ENCODE peak calls at places on chromosomes 4 and X, in seven cellular contexts. G, Q, H, I, Z, T and D are unnamed samples.

GRCh38 chr4:42655248-42655647 is 1.7 kb downstream of the ATP8A1 start:
- DNase-seq in Q (peak), H (no peak), I (no peak), T (no peak), G (no peak), Z (no peak), D (no peak)

GRCh38 chrX:119753639-119754257 is 4.6 kb upstream of the SOWAHD start:
- DNase-seq in Z (no peak), I (peak), Q (peak), T (peak), G (peak), H (peak), D (peak)

GRCh38 chr4:77314697-77315096 is 157.7 kb downstream of the CCNG2 start:
- DNase-seq in G (no peak), I (no peak), H (no peak), Z (no peak), Q (no peak), T (no peak), D (no peak)

GRCh38 chr4:23932935-23933334 is 43.1 kb upstream of the PPARGC1A start:
- DNase-seq in H (peak), T (peak), Z (no peak), Q (no peak), G (no peak), I (no peak), D (no peak)

GRCh38 chrX:22542641-22543040 is 269.9 kb downstream of the CBLL2 start:
- DNase-seq in Q (no peak), G (no peak), I (no peak), T (no peak), H (no peak), Z (no peak), D (no peak)

GRCh38 chr4:139907001-139907809 is 241.6 kb downstream of the MGST2 start:
- DNase-seq in G (no peak), I (no peak), Z (no peak), Q (no peak), H (no peak), T (no peak), D (no peak)

GRCh38 chrX:9340619-9341304 is 124.1 kb upstream of the TBL1X start:
- DNase-seq in G (peak), Z (no peak), I (peak), Q (peak), T (no peak), H (no peak), D (peak)

GRCh38 chr4:53695540-53696463 is 104.5 kb upstream of the LNX1 start:
- DNase-seq in Z (no peak), T (no peak), G (no peak), I (no peak), H (no peak), Q (no peak), D (no peak)

GRCh38 chrX:5708209-5708608 is 520.5 kb downstream of the NLGN4X start:
- DNase-seq in G (no peak), Q (no peak), I (no peak), T (no peak), H (peak), Z (no peak), D (no peak)

GRCh38 chr4:184215709-184216328 is 1.9 kb downstream of the ENPP6 start:
- DNase-seq in H (no peak), Z (no peak), Q (no peak), I (no peak), T (no peak), G (no peak), D (no peak)

GRCh38 chr4:132824721-132825120 is 324.4 kb upstream of the PCDH10 start:
- DNase-seq in H (no peak), Q (no peak), I (no peak), G (no peak), Z (no peak), T (no peak), D (no peak)